ENCODE peak calls at places on chromosomes 12 and 14, in ten cellular contexts. G is B cell, A is T-cell, B is heart right ventricle, D is lower lobe of right lung, F is amygdala, R is HT1080, M is occipital lobe, H is foreskin melanocyte, W is DMS79. S is an unnamed sample.

GRCh38 chr12:81573228-81573627 is 185.9 kb downstream of the PPFIA2 start:
- DNase-seq in G (no peak), A (no peak), B (no peak), D (no peak), F (no peak), R (no peak), M (no peak), H (peak), W (no peak), S (no peak)

GRCh38 chr12:110279976-110280783 is 867 bp upstream of the ATP2A2 start:
- DNase-seq in G (peak), A (peak), B (peak), D (peak), F (peak), R (peak), M (peak), H (no peak), W (peak), S (no peak)

GRCh38 chr12:67909681-67910080 is 79.6 kb upstream of the IFNG-AS1 start:
- DNase-seq in G (no peak), A (no peak), B (no peak), D (no peak), F (no peak), R (peak), M (no peak), H (peak), W (no peak), S (no peak)

GRCh38 chr12:124994435-124994975 is 1.1 kb downstream of the BRI3BP start:
- DNase-seq in G (peak), A (no peak), B (no peak), D (no peak), F (no peak), R (no peak), M (no peak), H (no peak), W (no peak), S (no peak)

GRCh38 chr12:48783432-48783831 is 5.5 kb downstream of the ADCY6 start:
- DNase-seq in G (no peak), A (no peak), B (no peak), D (no peak), F (no peak), R (no peak), M (no peak), H (no peak), W (no peak), S (no peak)

GRCh38 chr12:61566183-61566582 is 694.0 kb upstream of the USP15 start:
- DNase-seq in G (no peak), A (no peak), B (no peak), D (no peak), F (no peak), R (no peak), M (no peak), H (no peak), W (no peak), S (no peak)

GRCh38 chr14:72450473-72451044 is 443.3 kb downstream of the DPF3 start:
- DNase-seq in G (no peak), A (no peak), B (no peak), D (no peak), F (no peak), R (no peak), M (no peak), H (no peak), W (no peak), S (no peak)

GRCh38 chr12:100718212-100718611 is 76.4 kb upstream of the ANO4 start:
- DNase-seq in G (no peak), A (no peak), B (no peak), D (no peak), F (no peak), R (no peak), M (no peak), H (no peak), W (no peak), S (no peak)

GRCh38 chr12:56468216-56469006 is at the start of gene SPRYD4:
- DNase-seq in G (peak), A (peak), B (peak), D (peak), F (peak), R (peak), M (peak), H (peak), W (peak), S (peak)

GRCh38 chr12:31019561-31020308 is 53.9 kb upstream of the DDX11 start:
- DNase-seq in G (no peak), A (no peak), B (no peak), D (no peak), F (no peak), R (no peak), M (no peak), H (no peak), W (no peak), S (no peak)

GRCh38 chr14:103562385-103563088 is at the start of the genes BAG5 and COA8:
- DNase-seq in G (peak), A (peak), B (peak), D (peak), F (peak), R (peak), M (peak), H (peak), W (peak), S (peak)

GRCh38 chr12:132351751-132352495 is 22.5 kb upstream of the GALNT9 start:
- DNase-seq in G (no peak), A (no peak), B (no peak), D (no peak), F (no peak), R (no peak), M (no peak), H (no peak), W (no peak), S (no peak)

GRCh38 chr14:36579573-36580140 is 2.8 kb downstream of the NKX2-8 start:
- DNase-seq in G (no peak), A (no peak), B (no peak), D (no peak), F (no peak), R (no peak), M (no peak), H (no peak), W (no peak), S (no peak)

GRCh38 chr12:75437564-75437963 is 43.0 kb upstream of the GLIPR1 start:
- DNase-seq in G (peak), A (no peak), B (no peak), D (no peak), F (no peak), R (peak), M (no peak), H (no peak), W (no peak), S (peak)

S was measured in pulmonary artery endothelial cell.